ENCODE peak calls at places on chromosomes 7 and 10, in eight cellular contexts. F, V, P, S, J, D, L and U are unnamed samples.

GRCh38 chr10:23172429-23172828 is 19.7 kb upstream of the PTF1A start:
- DNase-seq in F (no peak), V (no peak), P (no peak), S (no peak), J (no peak), D (no peak), L (no peak), U (no peak)

GRCh38 chr10:43204943-43205671 is 61.8 kb downstream of the RASGEF1A start:
- DNase-seq in F (peak), V (no peak), P (peak), S (peak), J (peak), D (no peak), L (peak), U (peak)

GRCh38 chr10:16789765-16790164 is 27.5 kb downstream of the RSU1 start:
- DNase-seq in F (no peak), V (no peak), P (no peak), S (no peak), J (no peak), D (no peak), L (no peak), U (no peak)

GRCh38 chr7:2607913-2608899 is 23.6 kb upstream of the TTYH3 start:
- DNase-seq in F (no peak), V (no peak), P (no peak), S (no peak), J (no peak), D (no peak), L (no peak), U (no peak)

GRCh38 chr10:62046522-62047239 is 145.2 kb downstream of the ARID5B start:
- DNase-seq in F (peak), V (no peak), P (no peak), S (peak), J (no peak), D (peak), L (no peak), U (no peak)

GRCh38 chr7:149765399-149766121 is 7.8 kb downstream of the ZNF467 start:
- DNase-seq in F (no peak), V (no peak), P (no peak), S (no peak), J (no peak), D (no peak), L (no peak), U (no peak)

GRCh38 chr7:151251328-151251925 is 2.9 kb upstream of the SMARCD3 start:
- DNase-seq in F (peak), V (peak), P (no peak), S (peak), J (peak), D (no peak), L (no peak), U (no peak)

GRCh38 chr10:19762026-19762425 is 54.2 kb upstream of the PLXDC2 start:
- DNase-seq in F (no peak), V (no peak), P (no peak), S (no peak), J (no peak), D (no peak), L (no peak), U (no peak)

GRCh38 chr10:87816163-87816841 is 1.7 kb downstream of the ATAD1 start:
- DNase-seq in F (no peak), V (no peak), P (no peak), S (no peak), J (no peak), D (no peak), L (no peak), U (no peak)

GRCh38 chr7:135681758-135682157 is 19.4 kb downstream of the STMP1 start:
- DNase-seq in F (no peak), V (no peak), P (no peak), S (no peak), J (no peak), D (no peak), L (no peak), U (no peak)

GRCh38 chr7:88204525-88205103 is 15.2 kb downstream of the SRI start:
- DNase-seq in F (no peak), V (no peak), P (no peak), S (no peak), J (no peak), D (no peak), L (no peak), U (no peak)

GRCh38 chr7:130521552-130521951 is 29.7 kb downstream of the MEST start:
- DNase-seq in F (no peak), V (no peak), P (no peak), S (no peak), J (no peak), D (no peak), L (no peak), U (no peak)

GRCh38 chr7:26487780-26488535 is 196.3 kb downstream of the SNX10 start:
- DNase-seq in F (no peak), V (no peak), P (no peak), S (no peak), J (no peak), D (no peak), L (no peak), U (no peak)

GRCh38 chr10:22690614-22691431 is 23.6 kb downstream of the PIP4K2A start:
- DNase-seq in F (no peak), V (no peak), P (no peak), S (no peak), J (no peak), D (no peak), L (no peak), U (no peak)

GRCh38 chr10:13642293-13642692 is 55.5 kb downstream of the PRPF18 start:
- DNase-seq in F (no peak), V (no peak), P (no peak), S (no peak), J (no peak), D (no peak), L (no peak), U (no peak)

GRCh38 chr10:17647316-17647715 is 3.4 kb downstream of the STAM start:
- DNase-seq in F (no peak), V (no peak), P (no peak), S (no peak), J (no peak), D (no peak), L (no peak), U (no peak)

GRCh38 chr10:13276749-13277394 is 23.0 kb downstream of the PHYH start:
- DNase-seq in F (peak), V (no peak), P (no peak), S (no peak), J (no peak), D (no peak), L (no peak), U (no peak)

GRCh38 chr7:19401461-19401860 is 256.2 kb upstream of the FERD3L start:
- DNase-seq in F (no peak), V (no peak), P (no peak), S (no peak), J (no peak), D (no peak), L (no peak), U (no peak)

GRCh38 chr10:17910144-17910789 is 41.5 kb upstream of the SLC39A12 start:
- DNase-seq in F (peak), V (no peak), P (no peak), S (peak), J (no peak), D (peak), L (peak), U (peak)

GRCh38 chr7:129069021-129069420 is 14.1 kb upstream of the TNPO3 start:
- DNase-seq in F (no peak), V (no peak), P (no peak), S (no peak), J (no peak), D (no peak), L (no peak), U (no peak)

GRCh38 chr7:117014099-117014656 is 60.9 kb downstream of the ST7 start:
- DNase-seq in F (no peak), V (no peak), P (no peak), S (no peak), J (no peak), D (no peak), L (no peak), U (no peak)

GRCh38 chr10:6130851-6131470 is 42.1 kb downstream of the RBM17 start:
- DNase-seq in F (no peak), V (no peak), P (no peak), S (no peak), J (no peak), D (no peak), L (no peak), U (no peak)
- H3K4me3 ChIP-seq in F (no peak), V (no peak), P (no peak), S (no peak), J (no peak), D (no peak), L (no peak), U (no peak)

GRCh38 chr7:112470194-112470593 is 10.6 kb upstream of the LSMEM1 start:
- DNase-seq in F (no peak), V (no peak), P (no peak), S (no peak), J (no peak), D (no peak), L (no peak), U (no peak)
- H3K4me3 ChIP-seq in F (no peak), V (no peak), P (no peak), S (no peak), J (no peak), D (no peak), L (no peak), U (no peak)

GRCh38 chr7:90347759-90348158 is 1.2 kb downstream of the GTPBP10 start:
- DNase-seq in F (no peak), V (no peak), P (no peak), S (no peak), J (no peak), D (no peak), L (no peak), U (no peak)
- H3K4me3 ChIP-seq in F (peak), V (peak), P (peak), S (no peak), J (peak), D (peak), L (peak), U (no peak)

GRCh38 chr7:45026013-45026412 is 26.0 kb downstream of the CCM2 start:
- DNase-seq in F (no peak), V (no peak), P (no peak), S (no peak), J (no peak), D (no peak), L (no peak), U (no peak)

GRCh38 chr7:45028138-45028919 is 28.3 kb downstream of the CCM2 start:
- DNase-seq in F (no peak), V (no peak), P (no peak), S (no peak), J (no peak), D (no peak), L (no peak), U (no peak)

GRCh38 chr7:45026984-45027773 is 27.2 kb downstream of the CCM2 start:
- DNase-seq in F (no peak), V (no peak), P (no peak), S (no peak), J (no peak), D (peak), L (no peak), U (peak)

GRCh38 chr7:45028920-45029344 is 28.9 kb downstream of the CCM2 start:
- DNase-seq in F (no peak), V (no peak), P (no peak), S (no peak), J (no peak), D (no peak), L (no peak), U (no peak)

DNA sequence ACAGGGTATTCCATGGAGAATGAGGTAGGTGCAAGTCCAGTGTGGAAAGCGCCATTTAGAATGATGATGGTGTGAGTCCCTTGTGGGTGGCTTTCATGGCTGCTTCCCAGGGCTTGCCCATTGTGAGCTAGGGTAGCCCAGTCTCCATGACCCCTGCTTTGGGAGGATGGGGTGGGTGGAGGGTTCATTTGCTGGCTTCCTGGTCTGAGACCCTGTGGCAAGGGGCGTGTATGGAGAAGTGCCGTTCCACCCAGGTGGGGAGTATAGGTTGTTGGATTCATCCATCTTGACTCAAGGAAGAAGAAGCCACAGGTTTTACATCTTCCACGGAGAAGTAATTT is 27.7 kb downstream of the CCM2 start:
- DNase-seq in F (no peak), V (no peak), P (no peak), S (no peak), J (no peak), D (no peak), L (no peak), U (no peak)
- H3K4me3 ChIP-seq in F (no peak), V (peak), P (peak), S (no peak), J (peak), D (no peak), L (no peak), U (no peak)